ENCODE peak calls at places on chromosomes 11 and 22, in eight cellular contexts. N is uterus, A is pancreas, Z is OCI-LY7, B is mammary epithelial cell, D is neural progenitor cell, Q is ovary, K is psoas muscle. X is an unnamed sample.

GRCh38 chr11:106463154-106463553 is 385.7 kb downstream of the AASDHPPT start:
- DNase-seq in N (no peak), A (no peak), Z (no peak), B (no peak), D (peak; percentile 33), Q (no peak), K (no peak), X (no peak)

GRCh38 chr22:27108425-27109114 is 451.2 kb downstream of the MIAT start:
- DNase-seq in N (peak; percentile 69), A (peak; percentile 48), Z (no peak), B (no peak), D (no peak), Q (peak; percentile 85), K (peak; percentile 76), X (peak; percentile 71)

GRCh38 chr11:111059726-111060125 is 185.8 kb upstream of the POU2AF2 start:
- DNase-seq in N (no peak), A (no peak), Z (no peak), B (peak; percentile 91), D (no peak), Q (no peak), K (no peak), X (no peak)

GRCh38 chr11:1196516-1197391 is 26.1 kb upstream of the MUC5B start:
- DNase-seq in N (peak; percentile 6), A (no peak), Z (no peak), B (no peak), D (no peak), Q (no peak), K (peak; percentile 38), X (peak; percentile 71)

GRCh38 chr22:48581821-48582469 is 1245.7 kb downstream of the BRD1 start:
- DNase-seq in N (no peak), A (no peak), Z (no peak), B (no peak), D (peak; percentile 47), Q (no peak), K (peak; percentile 14), X (no peak)

GRCh38 chr11:72425053-72425980 is 9.0 kb downstream of the CLPB start:
- DNase-seq in N (no peak), A (no peak), Z (no peak), B (no peak), D (no peak), Q (no peak), K (peak; percentile 60), X (no peak)

GRCh38 chr11:74777877-74778276 is 29.2 kb downstream of the RNF169 start:
- DNase-seq in N (no peak), A (no peak), Z (no peak), B (no peak), D (no peak), Q (no peak), K (no peak), X (no peak)

GRCh38 chr11:84824624-84825023 is 802.5 kb downstream of the DLG2 start:
- DNase-seq in N (no peak), A (no peak), Z (no peak), B (no peak), D (no peak), Q (no peak), K (no peak), X (no peak)

GRCh38 chr11:27703453-27703852 is 3.2 kb upstream of the BDNF start:
- DNase-seq in N (no peak), A (no peak), Z (no peak), B (no peak), D (no peak), Q (no peak), K (no peak), X (no peak)

GRCh38 chr11:75193271-75193670 is 42.4 kb downstream of the SLCO2B1 start:
- DNase-seq in N (no peak), A (no peak), Z (no peak), B (no peak), D (no peak), Q (no peak), K (no peak), X (no peak)

GRCh38 chr11:65861533-65862183 is 1.4 kb downstream of the MUS81 start:
- DNase-seq in N (peak; percentile 35), A (no peak), Z (no peak), B (no peak), D (peak; percentile 1), Q (peak; percentile 58), K (no peak), X (no peak)
- H3K27ac ChIP-seq in N (peak overlapping the region; percentile 99), A (no peak overlapping the region), Z (peak overlapping the region; percentile 93), B (peak overlapping the region; percentile 72), D (no peak overlapping the region), Q (peak overlapping the region; percentile 90), K (peak overlapping the region; percentile 99), X (peak overlapping the region; percentile 97)

DNA sequence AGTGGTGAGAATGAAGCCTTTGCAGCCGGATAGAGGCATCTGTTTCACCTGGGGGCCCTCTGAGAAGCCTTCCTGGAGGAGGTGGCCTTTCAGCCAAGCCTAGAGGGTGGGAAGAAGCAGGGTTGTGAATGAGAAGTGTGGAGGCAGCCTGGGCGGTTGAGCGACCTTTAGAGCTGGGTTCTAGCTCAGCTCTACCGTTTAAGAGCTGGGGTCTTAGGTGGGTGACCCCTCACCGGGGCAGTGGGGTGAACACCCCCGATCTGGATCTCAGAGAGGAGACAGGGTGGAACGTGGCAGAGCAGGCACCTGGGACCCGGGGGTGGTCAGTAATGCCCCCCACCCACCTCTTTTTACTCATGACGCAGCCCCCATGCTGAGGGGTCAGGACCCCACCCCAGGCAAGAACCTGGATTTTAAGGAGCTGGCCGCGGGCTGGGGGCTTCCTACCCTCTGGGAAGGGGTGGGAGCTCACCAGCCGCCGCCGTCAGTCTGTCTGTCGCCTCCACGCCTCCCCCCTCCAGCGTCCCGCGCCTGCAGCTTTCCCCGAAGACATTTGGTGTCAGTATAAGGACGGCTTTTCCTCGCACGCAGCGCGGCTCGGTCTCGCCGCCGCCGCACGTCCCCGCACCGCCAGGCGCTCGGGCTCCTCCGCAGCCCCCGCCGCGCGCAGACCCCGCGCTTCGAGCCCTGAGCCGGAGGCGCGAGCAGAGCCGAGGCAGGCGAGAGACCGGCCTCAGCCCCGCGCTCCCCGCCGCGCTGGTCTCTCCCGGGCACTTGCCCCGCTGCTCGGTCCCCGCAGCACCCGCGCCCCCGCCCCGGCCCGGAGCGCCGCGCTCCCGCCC is 13.4 kb upstream of the CACNA1I start:
- DNase-seq in N (no peak), A (no peak), Z (no peak), B (no peak), D (peak; percentile 75), Q (peak; percentile 35), K (no peak), X (no peak)
- TF ChIP-seq CTCF in N (no peak), A (no peak), Z (no peak), B (peak; percentile 28), D (no peak), Q (no peak), K (no peak), X (no peak)

GRCh38 chr22:42678894-42679293 is 29.7 kb upstream of the CYB5R3 start:
- DNase-seq in N (no peak), A (no peak), Z (no peak), B (no peak), D (no peak), Q (no peak), K (no peak), X (no peak)
- H3K4me1 ChIP-seq in N (peaks cover 24% of the 10 kb centered on the region), A (no peaks in the 10 kb centered on the region), Z (peaks cover 1% of the 10 kb centered on the region), B (peaks cover 14% of the 10 kb centered on the region), D (peaks cover 3% of the 10 kb centered on the region), Q (peaks cover 22% of the 10 kb centered on the region), K (peaks cover 34% of the 10 kb centered on the region), X (peaks cover 47% of the 10 kb centered on the region)

DNA sequence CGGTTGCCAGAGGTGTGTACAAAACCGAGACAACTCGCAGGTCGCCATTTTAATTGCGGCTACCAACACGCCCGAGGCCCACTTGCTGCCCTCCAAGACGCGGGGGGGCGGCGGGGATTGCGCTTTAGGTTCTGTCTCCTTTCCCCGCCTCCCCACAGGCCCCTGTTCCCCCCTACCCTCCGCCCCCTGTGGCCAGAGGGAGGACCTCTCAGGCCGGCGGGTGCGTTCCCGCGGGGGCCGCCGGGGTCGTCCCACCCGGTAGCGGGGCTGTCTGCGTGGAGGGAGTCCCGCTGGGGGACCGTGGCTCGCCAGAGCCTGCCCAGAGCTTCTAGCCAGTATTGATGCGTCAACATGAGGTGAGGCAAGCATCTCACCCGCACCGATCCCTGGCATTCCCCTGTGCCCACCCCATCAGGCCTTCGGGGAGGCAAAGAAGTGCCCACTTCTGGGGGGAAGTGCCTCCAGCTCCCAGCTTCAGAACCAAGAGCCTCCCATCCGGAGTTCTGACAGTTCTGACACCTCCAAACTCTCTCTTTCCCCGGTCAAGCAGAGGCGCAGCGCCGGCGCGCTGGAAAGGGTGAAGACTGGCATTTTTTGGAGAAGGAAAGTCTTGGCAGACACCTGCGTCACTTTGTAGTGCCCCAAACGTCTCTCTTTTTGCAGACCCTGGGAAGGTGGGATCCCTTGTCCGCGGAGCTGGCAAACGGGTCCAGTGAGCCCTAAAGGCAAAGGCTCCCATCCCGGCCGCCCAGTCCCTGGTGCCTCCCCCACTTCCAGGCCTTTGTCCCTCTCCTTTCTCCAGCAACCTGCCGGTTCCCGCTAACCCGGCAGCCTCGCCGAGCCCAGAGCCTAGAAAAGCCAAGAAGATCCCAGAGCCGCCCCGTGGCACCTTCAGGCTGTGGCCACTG is 3.1 kb upstream of the PAX6 start:
- DNase-seq in N (no peak), A (no peak), Z (no peak), B (no peak), D (peak; percentile 63), Q (no peak), K (peak; percentile 48), X (no peak)
- H3K27ac ChIP-seq in N (no peak overlapping the region), A (no peak overlapping the region), Z (no peak overlapping the region), B (no peak overlapping the region), D (no peak overlapping the region), Q (no peak overlapping the region), K (no peak overlapping the region), X (no peak overlapping the region)

DNA sequence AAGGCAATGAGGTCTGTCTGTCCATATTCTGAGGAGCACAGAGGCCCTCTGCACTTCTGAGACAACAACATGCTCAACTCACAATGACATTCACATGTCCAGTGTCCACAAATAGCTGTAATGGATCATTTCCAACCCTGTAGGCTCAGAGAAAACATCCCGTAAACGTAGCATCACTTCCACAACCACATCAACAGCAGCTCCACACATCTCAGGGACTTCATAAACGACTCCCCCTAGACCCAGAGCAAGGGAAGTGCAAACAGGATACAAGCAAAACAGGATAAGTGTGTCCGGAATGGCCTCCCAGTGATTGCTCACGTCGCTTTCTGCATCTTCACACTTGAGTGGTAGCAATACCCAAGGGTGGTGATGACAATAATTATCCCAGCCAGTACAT is 100.2 kb downstream of the SYN3 start:
- DNase-seq in N (no peak), A (no peak), Z (no peak), B (no peak), D (peak; percentile 29), Q (no peak), K (no peak), X (no peak)
- TF ChIP-seq CTCF in N (no peak), A (no peak), Z (no peak), B (no peak), D (peak; percentile 31), Q (no peak), K (no peak), X (no peak)

DNA sequence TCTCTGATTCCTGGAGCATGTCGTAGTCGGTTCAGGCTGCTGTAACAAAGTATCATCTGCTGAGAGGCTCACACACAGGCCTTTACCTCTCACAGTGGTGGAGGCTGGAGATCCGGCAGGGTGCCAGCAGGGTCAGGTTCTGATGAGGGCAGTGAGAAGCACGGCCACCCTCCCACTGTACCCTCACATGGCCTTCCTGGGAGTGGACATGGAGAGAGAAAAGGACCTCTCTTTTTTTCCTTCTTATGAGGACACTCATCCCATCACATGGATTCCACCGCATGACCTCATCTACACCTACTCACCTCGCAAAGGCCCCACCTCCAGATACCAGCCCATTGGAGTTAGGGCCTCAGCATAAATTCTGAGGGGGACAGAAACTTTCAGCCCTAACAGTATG is 99.5 kb downstream of the BCR start:
- DNase-seq in N (no peak), A (no peak), Z (no peak), B (peak; percentile 80), D (no peak), Q (no peak), K (no peak), X (no peak)
- H3K4me1 ChIP-seq in N (no peaks in the 10 kb centered on the region), A (peaks cover 11% of the 10 kb centered on the region), Z (peaks cover 16% of the 10 kb centered on the region), B (peaks cover 62% of the 10 kb centered on the region), D (peaks cover 2% of the 10 kb centered on the region), Q (peaks cover 1% of the 10 kb centered on the region), K (no peaks in the 10 kb centered on the region), X (peaks cover 57% of the 10 kb centered on the region)